ENCODE peak calls at places on chromosomes 2 and 18, in six cellular contexts. B is T1000; N is stimulated activated CD4-positive, alpha-beta T cell treated with anti-CD3 and anti-CD28 coated beads, Interleukin-1b, Interleukin-23, amount 100 ng/mL, for 4 hours; Z is endothelial cell; D is GM20000; I is HTR-8/SVneo. X is an unnamed sample.

GRCh38 chr2:213149332-213149875 is 2.0 kb downstream of the IKZF2 start:
- DNase-seq in B (no peak), N (no peak), Z (no peak), D (no peak), I (no peak), X (no peak)

GRCh38 chr2:140551291-140551690 is 1579.5 kb downstream of the LRP1B start:
- DNase-seq in B (no peak), N (no peak), Z (no peak), D (no peak), I (no peak), X (no peak)

GRCh38 chr2:196827356-196827755 is 18.2 kb upstream of the C2orf66 start:
- DNase-seq in B (no peak), N (no peak), Z (no peak), D (no peak), I (no peak), X (no peak)

GRCh38 chr2:12948963-12949353 is 232.2 kb downstream of the TRIB2 start:
- DNase-seq in B (no peak), N (no peak), Z (no peak), D (no peak), I (no peak), X (no peak)

GRCh38 chr2:241061275-241061674 is 40.8 kb downstream of the MTERF4 start:
- DNase-seq in B (no peak), N (no peak), Z (no peak), D (no peak), I (no peak), X (no peak)

GRCh38 chr18:22559414-22560282 is 141.9 kb upstream of the CTAGE1 start:
- DNase-seq in B (peak; percentile 52), N (no peak), Z (peak; percentile 60), D (peak; percentile 40), I (peak; percentile 53), X (no peak)

GRCh38 chr2:235000426-235001236 is 48.8 kb downstream of the SH3BP4 start:
- DNase-seq in B (no peak), N (no peak), Z (no peak), D (no peak), I (no peak), X (no peak)

GRCh38 chr2:85221291-85221690 is 88.1 kb downstream of the TCF7L1 start:
- DNase-seq in B (no peak), N (no peak), Z (no peak), D (no peak), I (no peak), X (no peak)

GRCh38 chr2:30686669-30687068 is 120.6 kb downstream of the CAPN13 start:
- DNase-seq in B (no peak), N (no peak), Z (no peak), D (no peak), I (no peak), X (no peak)

GRCh38 chr2:38552259-38552658 is 50.5 kb downstream of the HNRNPLL start:
- DNase-seq in B (no peak), N (no peak), Z (no peak), D (no peak), I (no peak), X (no peak)

GRCh38 chr2:95278637-95279225 is 4.5 kb downstream of the PROM2 start:
- DNase-seq in B (no peak), N (no peak), Z (no peak), D (no peak), I (no peak), X (no peak)

GRCh38 chr2:190569994-190570755 is 35.7 kb upstream of the NEMP2 start:
- DNase-seq in B (no peak), N (no peak), Z (no peak), D (no peak), I (no peak), X (no peak)

GRCh38 chr2:112834379-112835014 is 2.1 kb downstream of the IL1B start:
- DNase-seq in B (no peak), N (no peak), Z (no peak), D (no peak), I (no peak), X (no peak)

GRCh38 chr2:195425328-195425727 is 231.7 kb upstream of the SLC39A10 start:
- DNase-seq in B (no peak), N (no peak), Z (no peak), D (no peak), I (no peak), X (no peak)

GRCh38 chr2:71721669-71722068 is 268.3 kb downstream of the DYSF start:
- DNase-seq in B (no peak), N (no peak), Z (no peak), D (no peak), I (no peak), X (no peak)

GRCh38 chr18:22705328-22705727 is 227.8 kb upstream of the RBBP8 start:
- DNase-seq in B (no peak), N (no peak), Z (no peak), D (no peak), I (no peak), X (peak; percentile 73)

GRCh38 chr2:138035597-138036217 is 71.4 kb downstream of the HNMT start:
- DNase-seq in B (no peak), N (no peak), Z (no peak), D (no peak), I (peak; percentile 6), X (no peak)

GRCh38 chr2:62765619-62766376 is 60.3 kb downstream of the EHBP1 start:
- DNase-seq in B (no peak), N (no peak), Z (no peak), D (no peak), I (no peak), X (no peak)

GRCh38 chr18:35933982-35934381 is 38.5 kb upstream of the RMP24 start:
- DNase-seq in B (no peak), N (no peak), Z (no peak), D (no peak), I (no peak), X (peak; percentile 16)

GRCh38 chr2:42092084-42092996 is 44.5 kb downstream of the PKDCC start:
- DNase-seq in B (no peak), N (no peak), Z (no peak), D (no peak), I (no peak), X (no peak)

GRCh38 chr2:109125595-109126500 is 3.2 kb upstream of the SH3RF3 start:
- DNase-seq in B (peak; percentile 30), N (no peak), Z (no peak), D (no peak), I (peak; percentile 73), X (peak; percentile 92)

GRCh38 chr2:85744771-85745601 is 8.8 kb upstream of the ATOH8 start:
- DNase-seq in B (peak; percentile 37), N (no peak), Z (no peak), D (no peak), I (no peak), X (no peak)

GRCh38 chr18:59149007-59149406 is 9.3 kb downstream of the SEC11C start:
- DNase-seq in B (no peak), N (no peak), Z (no peak), D (peak; percentile 25), I (no peak), X (no peak)

GRCh38 chr2:236777408-236777807 is 207.8 kb downstream of the ACKR3 start:
- DNase-seq in B (no peak), N (no peak), Z (no peak), D (no peak), I (no peak), X (no peak)

GRCh38 chr2:97935719-97936161 is 60.0 kb downstream of the TMEM131 start:
- DNase-seq in B (no peak), N (no peak), Z (no peak), D (no peak), I (no peak), X (no peak)

GRCh38 chr2:27960237-27960912 is 69.8 kb downstream of the BABAM2 start:
- DNase-seq in B (no peak), N (no peak), Z (no peak), D (no peak), I (peak; percentile 18), X (peak; percentile 76)

GRCh38 chr2:137951606-137952005 is 12.7 kb upstream of the HNMT start:
- DNase-seq in B (no peak), N (no peak), Z (no peak), D (no peak), I (peak; percentile 23), X (no peak)

GRCh38 chr2:42196403-42197267 is 27.5 kb downstream of the EML4 start:
- DNase-seq in B (no peak), N (peak; percentile 23), Z (peak; percentile 31), D (peak; percentile 30), I (peak; percentile 59), X (no peak)

GRCh38 chr18:48806551-48807261 is 144.1 kb downstream of the SMAD7 start:
- DNase-seq in B (no peak), N (no peak), Z (no peak), D (no peak), I (no peak), X (no peak)

X was measured in HS-5.